ENCODE peak calls at places on chromosomes 13 and 19, in five cellular contexts. L is stimulated activated CD4-positive, alpha-beta T cell treated with anti-CD3 and anti-CD28 coated beads, TNF-alpha, amount 100 ng/mL, for 24 hours; D is SJSA1; H is GM23338; O is AG09309. Q is an unnamed sample.

GRCh38 chr19:8045872-8046568 is 6.5 kb upstream of the CCL25 start:
- DNase-seq in L (no peak), D (no peak), H (no peak), O (no peak), Q (no peak)

GRCh38 chr13:29901714-29902631 is 51.6 kb upstream of the UBL3 start:
- DNase-seq in L (no peak), D (peak), H (no peak), O (peak), Q (peak)

GRCh38 chr13:39540929-39541605 is 61.9 kb downstream of the LHFPL6 start:
- DNase-seq in L (no peak), D (no peak), H (no peak), O (no peak), Q (no peak)

GRCh38 chr19:49973987-49974386 is 13.0 kb upstream of the SIGLEC11 start:
- DNase-seq in L (no peak), D (no peak), H (no peak), O (no peak), Q (no peak)

GRCh38 chr13:111791131-111791530 is 275.8 kb upstream of the SOX1 start:
- DNase-seq in L (no peak), D (no peak), H (no peak), O (no peak), Q (no peak)

GRCh38 chr19:8239528-8240273 is 30.5 kb downstream of the CERS4 start:
- DNase-seq in L (no peak), D (no peak), H (no peak), O (no peak), Q (no peak)

GRCh38 chr13:18993884-18994660 is 187.6 kb downstream of the TUBA3C start:
- DNase-seq in L (no peak), D (no peak), H (no peak), O (no peak), Q (no peak)

GRCh38 chr13:33520480-33520839 is 234.9 kb upstream of the STARD13 start:
- DNase-seq in L (no peak), D (no peak), H (no peak), O (no peak), Q (no peak)

GRCh38 chr19:3365447-3366103 is 808 bp upstream of the NFIC start:
- DNase-seq in L (no peak), D (peak), H (no peak), O (no peak), Q (no peak)

GRCh38 chr13:41955605-41956004 is 5.3 kb downstream of the VWA8 start:
- DNase-seq in L (no peak), D (no peak), H (no peak), O (no peak), Q (no peak)

GRCh38 chr19:34364830-34365462 is at the start of gene GPI:
- DNase-seq in L (peak), D (peak), H (peak), O (no peak), Q (peak)

GRCh38 chr13:33323766-33324525 is 38.4 kb upstream of the STARD13 start:
- DNase-seq in L (no peak), D (no peak), H (peak), O (no peak), Q (peak)

GRCh38 chr19:2587001-2587719 is 111.2 kb downstream of the GADD45B start:
- DNase-seq in L (no peak), D (no peak), H (peak), O (no peak), Q (no peak)

GRCh38 chr19:42474743-42475142 is 32.0 kb upstream of the CXCL17 start:
- DNase-seq in L (no peak), D (no peak), H (no peak), O (no peak), Q (no peak)

GRCh38 chr19:51712461-51713081 is 11.2 kb downstream of the HAS1 start:
- DNase-seq in L (no peak), D (no peak), H (peak), O (no peak), Q (no peak)

GRCh38 chr13:31697290-31697689 is 42.0 kb upstream of the RXFP2 start:
- DNase-seq in L (no peak), D (no peak), H (no peak), O (no peak), Q (no peak)

GRCh38 chr13:20901668-20902437 is 693 bp downstream of the XPO4 start:
- DNase-seq in L (no peak), D (no peak), H (peak), O (no peak), Q (no peak)

GRCh38 chr13:24822640-24823039 is 58.7 kb downstream of the RNF17 start:
- DNase-seq in L (no peak), D (no peak), H (no peak), O (no peak), Q (no peak)

GRCh38 chr13:98797456-98797855 is 45.0 kb upstream of the SLC15A1 start:
- DNase-seq in L (no peak), D (no peak), H (no peak), O (no peak), Q (no peak)

GRCh38 chr13:99124695-99125334 is 75.8 kb upstream of the UBAC2 start:
- DNase-seq in L (no peak), D (peak), H (no peak), O (peak), Q (peak)

GRCh38 chr13:62710766-62711165 is 1295.1 kb upstream of the PCDH20 start:
- DNase-seq in L (no peak), D (no peak), H (no peak), O (no peak), Q (no peak)

GRCh38 chr19:46861691-46862503 is 1.1 kb downstream of the ARHGAP35 start:
- DNase-seq in L (no peak), D (peak), H (peak), O (no peak), Q (no peak)

GRCh38 chr19:5148794-5149190 is 179.9 kb downstream of the KDM4B start:
- DNase-seq in L (no peak), D (no peak), H (no peak), O (no peak), Q (no peak)

GRCh38 chr19:19443902-19444693 is 38.6 kb downstream of the GATAD2A start:
- DNase-seq in L (no peak), D (no peak), H (no peak), O (no peak), Q (no peak)

GRCh38 chr13:95137096-95137495 is 164.2 kb downstream of the ABCC4 start:
- DNase-seq in L (no peak), D (no peak), H (no peak), O (no peak), Q (no peak)